ENCODE peak calls at places on chromosome 4, in four cellular contexts. U is K562, Y is HepG2, Q is GM12878. C is an unnamed sample.

GRCh38 chr4:187294861-187295260 is 571.2 kb upstream of the FAT1 start:
- DNase-seq in U (no peak), Y (no peak), Q (no peak), C (no peak)

GRCh38 chr4:151644625-151645024 is 116.2 kb downstream of the GATB start:
- DNase-seq in U (peak), Y (peak), Q (no peak), C (no peak)

GRCh38 chr4:90495211-90495610 is 368.0 kb downstream of the CCSER1 start:
- DNase-seq in U (no peak), Y (no peak), Q (no peak), C (no peak)

GRCh38 chr4:118026806-118027205 is 7.5 kb upstream of the NDST3 start:
- DNase-seq in U (no peak), Y (no peak), Q (no peak), C (no peak)

GRCh38 chr4:78629991-78630541 is 78.5 kb downstream of the ANXA3 start:
- DNase-seq in U (peak), Y (no peak), Q (no peak), C (no peak)

GRCh38 chr4:187227907-187228699 is 504.4 kb upstream of the FAT1 start:
- DNase-seq in U (no peak), Y (no peak), Q (no peak), C (no peak)

GRCh38 chr4:140839888-140840790 is 84.0 kb upstream of the TBC1D9 start:
- DNase-seq in U (no peak), Y (no peak), Q (no peak), C (no peak)

GRCh38 chr4:85127653-85128052 is 161.2 kb upstream of the WDFY3 start:
- DNase-seq in U (peak), Y (peak), Q (no peak), C (peak)

GRCh38 chr4:78737020-78737419 is 39.1 kb upstream of the BMP2K start:
- DNase-seq in U (no peak), Y (no peak), Q (peak), C (no peak)

GRCh38 chr4:41514169-41514568 is 23.8 kb upstream of the LIMCH1 start:
- DNase-seq in U (no peak), Y (no peak), Q (no peak), C (no peak)

GRCh38 chr4:188934320-188934975 is 795.2 kb downstream of the TRIML1 start:
- DNase-seq in U (no peak), Y (no peak), Q (no peak), C (no peak)

GRCh38 chr4:122458625-122459024 is 2.1 kb upstream of the IL2 start:
- DNase-seq in U (no peak), Y (no peak), Q (no peak), C (no peak)

GRCh38 chr4:38804654-38805295 is at the start of gene TLR1:
- DNase-seq in U (no peak), Y (peak), Q (peak), C (no peak)

GRCh38 chr4:38860788-38861424 is 4.3 kb upstream of the TLR6 start:
- DNase-seq in U (peak), Y (peak), Q (peak), C (peak)

GRCh38 chr4:3836802-3837601 is 70.8 kb downstream of the ADRA2C start:
- DNase-seq in U (peak), Y (peak), Q (no peak), C (peak)

GRCh38 chr4:117637347-117637746 is 396.9 kb upstream of the NDST3 start:
- DNase-seq in U (no peak), Y (no peak), Q (no peak), C (no peak)

GRCh38 chr4:13542577-13543042 is 1.7 kb downstream of the NKX3-2 start:
- DNase-seq in U (no peak), Y (no peak), Q (no peak), C (no peak)

GRCh38 chr4:186746581-186746980 is 22.9 kb upstream of the FAT1 start:
- DNase-seq in U (no peak), Y (no peak), Q (no peak), C (no peak)

GRCh38 chr4:44583393-44583792 is 68.0 kb downstream of the YIPF7 start:
- DNase-seq in U (no peak), Y (no peak), Q (no peak), C (peak)

GRCh38 chr4:106773106-106773905 is 262.8 kb downstream of the DKK2 start:
- DNase-seq in U (no peak), Y (no peak), Q (no peak), C (no peak)

GRCh38 chr4:122819708-122820449 is 6.8 kb upstream of the FGF2 start:
- DNase-seq in U (no peak), Y (no peak), Q (no peak), C (no peak)

GRCh38 chr4:7714738-7715137 is 224.9 kb downstream of the AFAP1 start:
- DNase-seq in U (no peak), Y (no peak), Q (no peak), C (no peak)

GRCh38 chr4:13783800-13784411 is 156.4 kb upstream of the BOD1L1 start:
- DNase-seq in U (no peak), Y (peak), Q (peak), C (no peak)

GRCh38 chr4:138243369-138243768 is 1.2 kb upstream of the SLC7A11 start:
- DNase-seq in U (no peak), Y (no peak), Q (no peak), C (no peak)

GRCh38 chr4:6362243-6362885 is 92.7 kb downstream of the WFS1 start:
- DNase-seq in U (no peak), Y (no peak), Q (no peak), C (no peak)

GRCh38 chr4:113278324-113278934 is 229.0 kb downstream of the ANK2 start:
- DNase-seq in U (peak), Y (peak), Q (peak), C (peak)
- TF ChIP-seq KDM1A in U (no peak), Y (no peak), Q (no peak), C (no peak)

GRCh38 chr4:177250056-177250696 is 59.5 kb upstream of the NEIL3 start:
- DNase-seq in U (peak), Y (peak), Q (no peak), C (peak)

GRCh38 chr4:177242651-177243296 is 66.9 kb upstream of the NEIL3 start:
- DNase-seq in U (no peak), Y (no peak), Q (no peak), C (no peak)

GRCh38 chr4:177251237-177251636 is 58.4 kb upstream of the NEIL3 start:
- DNase-seq in U (no peak), Y (no peak), Q (no peak), C (no peak)

GRCh38 chr4:177246636-177247584 is 62.8 kb upstream of the NEIL3 start:
- DNase-seq in U (no peak), Y (no peak), Q (no peak), C (no peak)
- TF ChIP-seq ZNF274 in U (no peak), Y (no peak), Q (no peak), C (no peak)

DNA sequence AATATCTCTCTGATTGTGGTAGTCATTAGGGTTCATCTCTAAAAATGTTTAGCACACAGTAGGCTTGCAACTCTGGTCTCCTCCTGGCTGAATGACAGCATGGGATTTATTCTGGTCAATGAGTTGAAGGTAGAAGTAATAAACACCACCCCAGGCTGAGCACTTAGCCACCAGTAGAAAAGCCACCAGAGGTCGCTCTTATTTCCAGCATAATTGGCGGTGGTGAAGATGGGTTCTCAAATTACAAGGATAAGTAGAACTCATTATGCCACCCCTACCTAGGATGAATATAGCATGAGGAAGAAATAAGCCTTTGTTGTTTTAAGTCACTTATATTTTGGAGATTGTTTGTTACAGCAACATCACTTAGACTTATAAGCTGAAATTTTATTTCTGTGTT is 302.7 kb downstream of the GPM6A start:
- DNase-seq in U (peak), Y (peak), Q (no peak), C (no peak)
- TF ChIP-seq RAD21 in U (no peak), Y (no peak), Q (no peak), C (peak)

DNA sequence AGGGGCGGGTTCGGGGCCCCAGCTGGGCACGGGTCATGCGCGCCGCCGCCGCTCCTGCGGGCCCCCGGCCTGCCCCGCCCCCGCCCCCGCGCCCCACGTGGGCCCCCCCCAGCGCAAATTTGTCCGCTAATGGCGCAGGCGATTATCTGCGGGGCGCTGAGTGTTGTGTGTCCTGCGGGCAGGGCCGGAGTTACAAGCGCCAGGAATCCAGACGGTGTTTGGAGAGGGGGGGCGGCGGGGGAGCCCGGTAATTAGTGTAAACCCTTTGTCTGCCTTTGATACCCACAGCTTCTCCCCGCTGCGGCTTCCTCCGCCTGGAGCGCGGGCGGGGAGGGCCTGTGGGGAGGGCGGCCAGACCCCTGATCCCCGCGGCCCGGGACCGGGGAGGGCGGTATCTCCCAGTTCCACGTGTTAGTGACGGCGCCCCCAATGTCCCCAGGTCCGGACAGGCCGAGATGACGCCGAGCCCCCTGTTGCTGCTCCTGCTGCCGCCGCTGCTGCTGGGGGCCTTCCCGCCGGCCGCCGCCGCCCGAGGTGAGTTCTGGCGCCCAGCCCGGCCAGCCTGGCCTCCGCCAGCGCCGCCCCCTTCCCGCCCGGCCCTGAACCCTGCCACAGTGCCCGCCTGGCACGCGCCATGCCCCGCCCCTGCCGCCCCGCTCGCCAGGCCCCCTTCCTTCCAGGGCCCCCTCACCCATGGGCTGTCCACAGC is 759 bp downstream of the FGFRL1 start:
- DNase-seq in U (peak), Y (peak), Q (no peak), C (no peak)
- TF ChIP-seq KDM1A in U (no peak), Y (no peak), Q (no peak), C (no peak)

GRCh38 chr4:2412534-2412884 is 5.9 kb downstream of the ZFYVE28 start:
- DNase-seq in U (peak), Y (no peak), Q (no peak), C (no peak)

GRCh38 chr4:2412885-2413716 is 5.3 kb downstream of the ZFYVE28 start:
- DNase-seq in U (peak), Y (peak), Q (peak), C (peak)

GRCh38 chr4:2415213-2415612 is 3.2 kb downstream of the ZFYVE28 start:
- DNase-seq in U (no peak), Y (no peak), Q (no peak), C (no peak)

GRCh38 chr4:2415881-2416563 is 2.4 kb downstream of the ZFYVE28 start:
- DNase-seq in U (no peak), Y (no peak), Q (no peak), C (no peak)

DNA sequence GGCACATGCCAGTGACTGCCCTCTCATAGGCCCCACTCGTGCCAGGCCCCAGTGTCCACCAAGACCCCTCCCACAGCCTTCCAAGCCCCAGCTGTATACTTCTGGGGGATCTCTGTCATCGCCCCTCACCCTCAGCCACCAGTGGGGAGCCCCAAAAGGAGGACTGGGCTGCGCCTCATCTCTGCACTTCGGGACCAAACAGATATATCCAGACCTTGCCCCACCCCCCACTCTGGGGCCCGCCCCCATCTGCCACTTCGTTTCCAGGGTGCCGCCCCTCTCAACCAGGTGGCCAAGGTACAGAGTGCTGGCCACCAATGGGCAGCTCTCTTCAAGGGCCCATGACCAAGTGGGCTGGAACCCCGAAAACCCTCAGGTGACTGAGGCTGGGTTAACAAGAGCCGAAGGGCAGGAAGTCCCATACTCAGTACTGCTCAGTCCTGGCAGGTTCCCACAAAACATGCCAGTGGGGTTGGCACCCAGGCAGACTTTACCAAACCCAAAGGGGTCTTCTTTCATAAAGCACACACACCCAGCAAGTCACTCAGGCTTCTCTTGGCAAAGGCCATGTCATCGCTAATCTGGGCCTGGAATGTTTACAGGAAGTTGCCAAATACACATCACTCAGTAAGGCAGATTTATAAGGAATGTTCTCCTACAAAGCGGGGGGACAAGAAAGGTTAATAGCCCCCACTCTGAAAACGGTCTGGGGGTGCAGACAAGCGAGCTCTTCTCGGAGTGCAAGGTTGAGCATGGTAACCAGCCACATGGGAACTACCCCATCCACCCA is 4.4 kb downstream of the ZFYVE28 start:
- DNase-seq in U (peak), Y (no peak), Q (no peak), C (no peak)
- TF ChIP-seq ZNF274 in U (no peak), Y (no peak), Q (no peak), C (no peak)

GRCh38 chr4:174284181-174284886 is 623 bp downstream of the CEP44 start:
- DNase-seq in U (peak), Y (peak), Q (no peak), C (no peak)
- TF ChIP-seq RAD21 in U (no peak), Y (no peak), Q (no peak), C (no peak)

GRCh38 chr4:108555701-108556100 is 64.7 kb upstream of the RPL34 start:
- DNase-seq in U (no peak), Y (no peak), Q (no peak), C (no peak)
- TF ChIP-seq KDM1A in U (no peak), Y (no peak), Q (no peak), C (no peak)

GRCh38 chr4:183989931-183990330 is 84.8 kb downstream of the STOX2 start:
- DNase-seq in U (no peak), Y (no peak), Q (no peak), C (no peak)
- TF ChIP-seq ZNF274 in U (no peak), Y (no peak), Q (no peak), C (no peak)

GRCh38 chr4:148216866-148217814 is 225.1 kb downstream of the NR3C2 start:
- DNase-seq in U (no peak), Y (no peak), Q (peak), C (no peak)
- TF ChIP-seq RAD21 in U (no peak), Y (no peak), Q (no peak), C (no peak)